ENCODE peak calls at places on chromosomes 2 and 18, in ten cellular contexts. C is spleen, T is Peyer's patch, B is tibial nerve, F is A549, H is stomach, J is body of pancreas, M is adrenal gland, Y is breast epithelium, O is HCT116. Q is an unnamed sample.

GRCh38 chr2:73822276-73822675 is 6.5 kb upstream of the STAMBP start:
- DNase-seq in J (no peak), C (no peak), Y (no peak), T (no peak), H (no peak), M (no peak), B (no peak), F (no peak), O (no peak), Q (no peak)

GRCh38 chr2:175030380-175031271 is 25.4 kb upstream of the CHN1 start:
- DNase-seq in H (no peak), O (peak; percentile 16), C (no peak), T (no peak), J (no peak), F (peak; percentile 27), M (peak; percentile 32), B (peak; percentile 17), Y (no peak), Q (peak; percentile 18)

GRCh38 chr2:30408961-30409387 is 38.1 kb upstream of the LCLAT1 start:
- DNase-seq in F (no peak), Y (no peak), O (no peak), H (no peak), M (no peak), C (no peak), T (no peak), B (no peak), J (no peak), Q (no peak)

GRCh38 chr2:42025151-42025582 is 22.7 kb upstream of the PKDCC start:
- DNase-seq in J (no peak), M (peak; percentile 34), B (peak; percentile 28), T (no peak), O (no peak), H (no peak), F (no peak), C (no peak), Y (peak; percentile 58), Q (peak; percentile 77)

GRCh38 chr2:45788401-45788800 is 136.9 kb downstream of the PRKCE start:
- DNase-seq in C (no peak), O (no peak), F (no peak), H (no peak), T (no peak), J (no peak), Y (no peak), B (no peak), M (no peak), Q (no peak)

GRCh38 chr2:97699765-97700444 is 13.5 kb upstream of the ZAP70 start:
- DNase-seq in C (no peak), H (peak; percentile 57), M (peak; percentile 65), T (no peak), B (peak; percentile 73), F (peak; percentile 26), O (peak; percentile 37), J (peak; percentile 50), Y (no peak), Q (peak; percentile 29)

GRCh38 chr2:113164930-113165585 is 8.7 kb upstream of the PSD4 start:
- DNase-seq in C (peak; percentile 49), T (peak; percentile 75), B (no peak), O (no peak), H (no peak), J (no peak), Y (no peak), M (no peak), F (no peak), Q (no peak)

GRCh38 chr2:4591261-4591660 is 887.9 kb downstream of the DCDC2C start:
- DNase-seq in O (no peak), C (no peak), B (no peak), J (no peak), M (no peak), H (no peak), Y (no peak), F (no peak), T (no peak), Q (no peak)

GRCh38 chr2:180334514-180334913 is 327.4 kb upstream of the CWC22 start:
- DNase-seq in C (no peak), O (no peak), M (no peak), H (no peak), F (no peak), J (no peak), B (no peak), T (no peak), Y (no peak), Q (no peak)

GRCh38 chr18:33706391-33706790 is 128.4 kb downstream of the ASXL3 start:
- DNase-seq in J (no peak), O (no peak), T (no peak), H (no peak), Y (no peak), C (no peak), F (no peak), B (no peak), M (no peak), Q (no peak)

GRCh38 chr18:76345901-76346300 is 149.1 kb downstream of the ZNF516 start:
- DNase-seq in B (no peak), H (no peak), J (no peak), M (no peak), F (no peak), T (no peak), Y (no peak), O (no peak), C (no peak), Q (no peak)

GRCh38 chr2:234373060-234373459 is 123.8 kb downstream of the ARL4C start:
- DNase-seq in Y (no peak), B (no peak), O (no peak), T (no peak), F (no peak), H (no peak), J (no peak), M (no peak), C (no peak), Q (no peak)

GRCh38 chr18:80168982-80169381 is 59.9 kb downstream of the ADNP2 start:
- DNase-seq in J (no peak), O (no peak), T (peak; percentile 25), M (no peak), F (no peak), C (no peak), H (peak; percentile 13), Y (no peak), B (no peak), Q (no peak)

DNA sequence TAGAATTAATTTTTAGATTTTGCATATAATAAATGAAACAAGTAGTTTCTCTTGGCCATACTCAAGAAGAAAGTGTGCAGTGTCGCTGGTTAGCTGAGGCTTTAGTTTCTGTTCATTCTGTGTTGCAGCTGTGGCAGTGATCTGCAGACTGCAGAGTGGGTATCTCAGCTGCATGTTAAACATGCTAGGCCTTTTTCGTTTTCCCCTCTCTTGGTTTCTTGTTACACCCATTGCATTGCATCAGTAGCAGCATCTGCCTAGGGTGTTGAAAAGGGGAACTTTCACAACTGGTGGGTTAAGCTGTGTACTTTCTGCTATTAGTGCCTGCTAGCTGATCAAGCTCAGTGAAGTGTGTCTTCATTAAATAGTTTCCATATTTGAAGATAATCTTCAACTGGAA is 51.3 kb downstream of the ACSL3 start:
- DNase-seq in H (no peak), Y (no peak), F (no peak), C (no peak), J (no peak), T (no peak), O (no peak), M (no peak), B (peak; percentile 10), Q (no peak)
- TF ChIP-seq POLR2A in H (no peak), Y (no peak), F (no peak), C (no peak), J (no peak), T (no peak), O (no peak), M (no peak), B (no peak), Q (no peak)

DNA sequence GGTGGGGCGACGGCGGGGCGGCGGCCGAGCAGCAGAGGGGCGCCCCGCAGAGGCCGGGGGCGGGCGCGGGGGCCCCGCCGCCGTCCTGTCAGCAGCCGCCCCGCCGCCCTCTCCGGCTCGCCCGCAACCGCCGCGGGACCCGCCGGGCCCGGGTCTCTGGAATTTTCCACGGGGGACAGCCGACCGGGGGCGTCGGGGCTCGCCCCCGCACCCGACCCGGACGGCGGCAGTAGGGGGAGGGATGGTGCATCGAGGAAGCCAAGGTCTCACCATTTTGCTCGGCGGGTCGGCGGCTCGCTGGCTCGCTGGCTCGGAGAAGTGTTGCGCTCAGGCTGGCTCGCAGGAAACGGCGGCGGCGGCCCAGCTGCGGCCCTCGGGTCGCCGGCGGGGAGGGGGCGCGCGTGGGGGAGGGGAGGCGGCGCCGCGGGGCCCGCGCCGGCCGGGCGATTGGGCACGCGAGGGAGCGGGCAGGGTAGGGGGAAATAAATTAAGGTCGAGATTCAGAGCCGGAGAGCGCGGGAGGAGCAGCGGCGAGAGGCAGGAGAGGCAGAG is 401 bp downstream of the PPP3R1 start:
- DNase-seq in F (no peak), O (no peak), T (no peak), M (peak; percentile 58), C (peak; percentile 91), J (peak; percentile 31), H (peak; percentile 28), Y (no peak), B (peak; percentile 17), Q (peak; percentile 65)
- TF ChIP-seq POLR2A in F (no peak), O (no peak), T (no peak), M (no peak), C (no peak), J (no peak), H (no peak), Y (no peak), B (no peak), Q (no peak)

DNA sequence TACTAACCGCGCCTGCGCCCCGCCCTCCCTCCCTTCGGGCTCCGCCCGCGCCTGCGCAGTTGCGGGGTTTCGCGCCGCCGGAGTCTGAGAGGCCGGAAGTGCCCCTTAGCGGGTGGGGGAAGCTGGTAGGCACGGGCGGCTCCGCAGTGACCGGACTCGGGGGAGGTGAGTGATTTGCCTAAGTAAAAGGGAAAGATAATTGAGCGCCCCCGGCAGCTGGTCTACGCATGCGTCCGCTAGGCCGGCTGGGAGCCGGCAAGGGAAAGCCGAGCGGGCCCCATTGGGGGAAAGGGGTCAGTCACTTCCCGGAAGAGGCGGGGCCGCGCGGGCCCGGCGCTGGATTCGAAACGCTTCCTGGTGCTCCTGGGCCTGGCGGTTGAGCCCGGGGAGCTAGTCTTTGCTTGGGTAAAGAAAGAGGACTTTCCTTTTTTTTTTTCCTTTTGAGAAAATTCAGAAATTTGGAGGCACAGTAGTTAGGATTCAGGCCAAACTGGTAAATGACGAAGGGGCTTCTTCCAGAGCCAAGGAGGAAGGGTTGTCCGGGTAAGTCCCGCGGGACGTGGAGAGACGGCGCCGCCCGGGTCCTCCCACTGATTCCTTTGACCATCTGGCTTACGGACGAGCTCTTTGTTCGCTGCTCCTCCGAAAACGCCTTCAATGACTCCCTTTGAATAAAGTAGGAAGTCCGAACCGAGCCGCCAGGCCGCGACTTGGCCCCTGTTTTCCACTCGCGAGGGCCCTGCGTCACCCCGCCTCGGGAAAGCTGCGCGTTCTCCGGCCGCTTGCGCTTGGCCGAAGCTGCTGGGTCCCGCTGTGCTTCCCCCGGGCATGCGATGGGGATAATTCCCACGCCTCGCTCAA is at the start of the genes GEN1 and SMC6:
- DNase-seq in Y (peak; percentile 83), H (peak; percentile 92), C (peak; percentile 98), J (peak; percentile 90), T (peak; percentile 94), F (peak; percentile 85), M (peak; percentile 87), O (peak; percentile 81), B (peak; percentile 75), Q (peak; percentile 87)
- TF ChIP-seq POLR2A in Y (no peak), H (no peak), C (no peak), J (no peak), T (no peak), F (no peak), M (no peak), O (peak; percentile 51), B (no peak), Q (no peak)

DNA sequence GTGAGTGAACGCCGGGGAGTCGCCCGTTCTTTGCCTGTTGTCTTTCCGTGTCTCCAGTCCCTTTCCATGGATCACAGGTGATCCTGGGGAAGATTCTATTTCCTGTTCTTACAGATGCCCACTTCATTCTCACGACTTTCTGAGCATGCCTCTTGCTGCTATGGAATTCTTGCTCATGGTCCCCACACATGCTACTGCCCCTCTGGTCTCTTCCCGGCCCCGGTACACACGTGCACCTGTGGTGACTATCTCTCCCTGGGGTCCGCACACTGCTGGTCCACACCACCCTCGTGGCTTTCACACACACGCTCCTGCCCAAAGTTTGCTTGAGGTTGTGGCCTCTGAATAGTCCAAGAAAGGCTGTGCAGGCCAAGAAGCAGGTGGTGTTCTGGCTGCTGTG is 67.9 kb upstream of the ALKAL2 start:
- DNase-seq in O (no peak), C (no peak), T (no peak), B (no peak), Y (no peak), J (no peak), H (no peak), M (no peak), F (no peak), Q (no peak)
- TF ChIP-seq POLR2A in O (no peak), C (no peak), T (no peak), B (no peak), Y (no peak), J (no peak), H (no peak), M (no peak), F (no peak), Q (no peak)